ENCODE peak calls at places on chromosomes 12 and 14, in five cellular contexts. Y, L, E, J and W are unnamed samples.

GRCh38 chr14:73465833-73466532 is 7.6 kb upstream of the NUMB start:
- DNase-seq in Y (no peak), L (no peak), E (no peak), J (no peak), W (no peak)

GRCh38 chr12:94848966-94849365 is 154.5 kb downstream of the NDUFA12 start:
- DNase-seq in Y (no peak), L (no peak), E (no peak), J (no peak), W (no peak)

GRCh38 chr12:95385646-95386045 is 88.3 kb upstream of the METAP2 start:
- DNase-seq in Y (peak), L (no peak), E (peak), J (no peak), W (no peak)

GRCh38 chr12:47889040-47889439 is 15.8 kb downstream of the VDR start:
- DNase-seq in Y (no peak), L (no peak), E (no peak), J (no peak), W (no peak)

GRCh38 chr12:88716240-88716639 is 136.0 kb upstream of the KITLG start:
- DNase-seq in Y (no peak), L (no peak), E (no peak), J (no peak), W (peak)

GRCh38 chr12:91965781-91966180 is 179.9 kb downstream of the BTG1 start:
- DNase-seq in Y (no peak), L (no peak), E (no peak), J (no peak), W (no peak)

GRCh38 chr12:40033260-40033649 is 72.6 kb downstream of the SLC2A13 start:
- DNase-seq in Y (no peak), L (no peak), E (no peak), J (no peak), W (peak)

GRCh38 chr14:26966942-26967341 is 369.1 kb upstream of the NOVA1 start:
- DNase-seq in Y (no peak), L (peak), E (peak), J (no peak), W (no peak)

GRCh38 chr12:57233357-57234232 is 4.1 kb downstream of the SHMT2 start:
- DNase-seq in Y (peak), L (no peak), E (no peak), J (no peak), W (no peak)

GRCh38 chr14:95253039-95253620 is 66.6 kb downstream of the CLMN start:
- DNase-seq in Y (no peak), L (peak), E (no peak), J (no peak), W (peak)

GRCh38 chr14:95515523-95516517 is 630 bp downstream of the SYNE3 start:
- DNase-seq in Y (peak), L (peak), E (no peak), J (peak), W (peak)

GRCh38 chr14:24080888-24081738 is 9.8 kb downstream of the CPNE6 start:
- DNase-seq in Y (no peak), L (peak), E (no peak), J (peak), W (peak)
- H3K27ac ChIP-seq in Y (no peak), L (peak), E (no peak), J (peak), W (peak)

GRCh38 chr12:120010661-120011230 is 21.7 kb downstream of the BICDL1 start:
- DNase-seq in Y (no peak), L (no peak), E (no peak), J (no peak), W (no peak)

GRCh38 chr12:120015313-120015712 is 26.3 kb downstream of the BICDL1 start:
- DNase-seq in Y (no peak), L (no peak), E (no peak), J (no peak), W (no peak)

GRCh38 chr12:120019197-120019596 is 30.2 kb downstream of the BICDL1 start:
- DNase-seq in Y (no peak), L (no peak), E (no peak), J (no peak), W (no peak)

GRCh38 chr12:120012067-120012621 is 23.1 kb downstream of the BICDL1 start:
- DNase-seq in Y (no peak), L (peak), E (no peak), J (no peak), W (no peak)

GRCh38 chr12:120013659-120014380 is 24.8 kb downstream of the BICDL1 start:
- DNase-seq in Y (no peak), L (peak), E (no peak), J (no peak), W (no peak)
- TF ChIP-seq EP300 in Y (no peak), L (no peak), E (no peak), J (no peak), W (no peak)

GRCh38 chr12:121226399-121226798 is 16.5 kb downstream of the P2RX4 start:
- DNase-seq in Y (no peak), L (no peak), E (no peak), J (no peak), W (no peak)
- H3K27ac ChIP-seq in Y (no peak), L (no peak), E (no peak), J (peak), W (peak)

GRCh38 chr14:35336171-35337073 is 44.2 kb downstream of the PSMA6 start:
- DNase-seq in Y (peak), L (peak), E (peak), J (peak), W (peak)
- TF ChIP-seq EP300 in Y (peak), L (peak), E (peak), J (peak), W (peak)

DNA sequence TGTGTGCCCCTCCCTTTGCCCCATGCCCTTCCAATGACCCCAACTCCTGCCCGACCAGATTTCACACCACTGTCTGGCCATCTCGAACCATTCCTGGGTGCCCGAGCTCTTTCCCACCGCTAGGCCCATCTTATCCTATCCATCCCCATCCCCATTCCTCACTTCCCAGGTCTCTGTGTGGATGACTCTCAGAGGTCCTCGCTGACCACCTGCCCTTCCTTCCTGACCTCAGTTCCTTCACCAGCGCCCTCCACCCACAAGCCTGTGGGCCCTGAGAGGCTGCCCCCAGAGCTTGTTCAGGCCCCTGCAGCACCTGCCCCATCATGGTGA is 49.1 kb downstream of the CYP46A1 start:
- DNase-seq in Y (peak), L (no peak), E (no peak), J (no peak), W (no peak)
- H3K27ac ChIP-seq in Y (no peak), L (no peak), E (no peak), J (peak), W (no peak)

DNA sequence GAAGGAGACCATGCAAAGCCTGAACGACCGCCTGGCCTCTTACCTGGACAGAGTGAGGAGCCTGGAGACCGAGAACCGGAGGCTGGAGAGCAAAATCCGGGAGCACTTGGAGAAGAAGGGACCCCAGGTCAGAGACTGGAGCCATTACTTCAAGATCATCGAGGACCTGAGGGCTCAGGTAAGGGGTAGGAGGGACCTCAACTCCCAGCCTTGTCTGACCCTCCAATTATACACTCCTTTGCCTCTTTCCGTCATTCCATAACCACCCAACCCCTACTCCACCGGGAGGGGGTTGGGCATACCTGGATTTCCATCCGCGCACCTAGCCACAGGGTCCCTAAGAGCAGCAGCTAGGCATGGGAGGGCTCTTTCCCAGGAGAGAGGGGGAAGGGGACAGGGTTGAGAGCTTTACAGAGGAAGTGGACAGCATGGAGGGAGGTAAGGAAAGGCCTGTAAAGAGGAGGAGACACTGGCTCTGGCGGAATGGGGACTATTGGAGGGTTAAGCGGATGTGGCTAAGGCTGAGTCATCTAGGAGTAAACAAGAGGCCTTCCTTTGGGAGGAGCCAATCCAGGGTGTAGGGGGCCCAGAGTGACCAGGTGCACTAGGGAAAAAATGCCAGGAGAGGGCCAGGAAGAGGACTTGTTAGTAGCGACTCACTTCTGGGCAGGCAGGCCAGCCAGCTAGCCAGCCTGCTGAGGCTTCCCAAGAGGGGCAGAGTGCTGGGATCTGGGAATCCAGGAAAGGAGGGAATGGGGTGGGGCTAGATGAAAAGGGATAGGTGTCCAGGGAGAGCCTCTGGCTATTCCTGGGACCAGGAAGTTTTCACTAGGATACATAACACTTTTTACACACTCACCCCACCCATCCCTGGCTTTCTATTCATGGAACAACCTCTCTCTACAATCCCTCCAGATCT is 754 bp downstream of the KRT18 start:
- DNase-seq in Y (no peak), L (peak), E (no peak), J (no peak), W (peak)
- TF ChIP-seq EP300 in Y (no peak), L (no peak), E (no peak), J (no peak), W (no peak)

DNA sequence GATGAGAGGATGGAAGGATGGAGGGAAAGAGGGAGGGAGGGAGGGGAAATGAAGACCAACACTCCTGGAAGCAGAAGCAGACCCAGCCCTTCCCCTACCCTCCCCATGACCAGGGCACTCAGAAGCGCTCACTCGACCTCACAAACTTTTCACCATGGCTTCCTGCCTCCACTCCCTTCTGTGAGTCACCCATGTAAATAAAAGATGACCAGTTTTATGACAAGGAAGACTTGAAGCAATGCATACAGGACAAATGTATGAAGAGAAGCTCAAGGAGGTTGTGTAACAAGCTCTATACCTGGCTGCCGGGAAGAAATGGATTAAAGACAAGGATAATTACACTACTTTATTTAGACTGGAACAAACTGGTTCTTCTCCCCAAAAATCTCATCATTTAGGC is 63.8 kb downstream of the CDC42BPB start:
- DNase-seq in Y (no peak), L (peak), E (no peak), J (no peak), W (no peak)
- H3K27ac ChIP-seq in Y (no peak), L (peak), E (no peak), J (no peak), W (no peak)

GRCh38 chr12:109630815-109631214 is 57.2 kb downstream of the MVK start:
- DNase-seq in Y (no peak), L (no peak), E (no peak), J (no peak), W (no peak)
- TF ChIP-seq EP300 in Y (no peak), L (no peak), E (no peak), J (no peak), W (no peak)

GRCh38 chr12:6158749-6159148 is 34.3 kb upstream of the VWF start:
- DNase-seq in Y (no peak), L (no peak), E (no peak), J (no peak), W (no peak)
- H3K27ac ChIP-seq in Y (no peak), L (no peak), E (no peak), J (peak), W (no peak)